ENCODE peak calls at places on chromosomes 16 and 17, in four cellular contexts. G is tibial artery, M is OCI-LY7, T is transverse colon. Z is an unnamed sample.

GRCh38 chr17:64502809-64503208 is 3.3 kb downstream of the DDX5 start:
- DNase-seq in G (no peak), M (no peak), T (no peak), Z (no peak)

GRCh38 chr16:89096768-89097527 is 3.3 kb downstream of the ACSF3 start:
- DNase-seq in G (no peak), M (peak), T (no peak), Z (no peak)

GRCh38 chr16:85546585-85547447 is 66.3 kb upstream of the GSE1 start:
- DNase-seq in G (no peak), M (no peak), T (no peak), Z (no peak)

GRCh38 chr17:32265192-32265895 is at the start of gene RHBDL3:
- DNase-seq in G (no peak), M (no peak), T (peak), Z (no peak)

GRCh38 chr17:79490530-79490929 is 120.3 kb downstream of the RBFOX3 start:
- DNase-seq in G (no peak), M (no peak), T (no peak), Z (no peak)

GRCh38 chr16:66617010-66617434 is 12.5 kb downstream of the CMTM3 start:
- DNase-seq in G (no peak), M (no peak), T (no peak), Z (no peak)

GRCh38 chr16:47470810-47471209 is 9.7 kb downstream of the PHKB start:
- DNase-seq in G (no peak), M (no peak), T (no peak), Z (no peak)

GRCh38 chr17:68867759-68868516 is 87.3 kb downstream of the ABCA8 start:
- DNase-seq in G (no peak), M (no peak), T (no peak), Z (no peak)

GRCh38 chr17:48499248-48499647 is 31.6 kb downstream of the HOXB1 start:
- DNase-seq in G (no peak), M (no peak), T (no peak), Z (no peak)

GRCh38 chr17:41812176-41813038 is at the start of gene FKBP10:
- DNase-seq in G (peak), M (peak), T (peak), Z (peak)

GRCh38 chr16:31268891-31269290 is 9.1 kb downstream of the ITGAM start:
- DNase-seq in G (no peak), M (no peak), T (no peak), Z (no peak)

GRCh38 chr17:71360301-71360700 is 760.5 kb upstream of the SOX9 start:
- DNase-seq in G (no peak), M (no peak), T (no peak), Z (no peak)

GRCh38 chr16:73298562-73298961 is 250.6 kb upstream of the ZFHX3 start:
- DNase-seq in G (no peak), M (no peak), T (no peak), Z (no peak)

GRCh38 chr16:84055366-84055765 is 12.8 kb upstream of the SLC38A8 start:
- DNase-seq in G (no peak), M (no peak), T (no peak), Z (no peak)

GRCh38 chr16:68486671-68487495 is 38.6 kb upstream of the SMPD3 start:
- DNase-seq in G (no peak), M (peak), T (peak), Z (peak)

GRCh38 chr17:29958947-29959657 is 17.7 kb downstream of the EFCAB5 start:
- DNase-seq in G (no peak), M (no peak), T (no peak), Z (no peak)

GRCh38 chr17:65664296-65664695 is 102.8 kb upstream of the AXIN2 start:
- DNase-seq in G (no peak), M (no peak), T (no peak), Z (no peak)

GRCh38 chr17:79761894-79762570 is 15.9 kb upstream of the CBX2 start:
- DNase-seq in G (no peak), M (no peak), T (no peak), Z (no peak)

GRCh38 chr16:48334325-48334724 is 50.9 kb downstream of the SIAH1 start:
- DNase-seq in G (no peak), M (no peak), T (no peak), Z (no peak)

GRCh38 chr16:3095869-3096268 is 3.2 kb downstream of the ZSCAN10 start:
- DNase-seq in G (no peak), M (peak), T (peak), Z (no peak)

DNA sequence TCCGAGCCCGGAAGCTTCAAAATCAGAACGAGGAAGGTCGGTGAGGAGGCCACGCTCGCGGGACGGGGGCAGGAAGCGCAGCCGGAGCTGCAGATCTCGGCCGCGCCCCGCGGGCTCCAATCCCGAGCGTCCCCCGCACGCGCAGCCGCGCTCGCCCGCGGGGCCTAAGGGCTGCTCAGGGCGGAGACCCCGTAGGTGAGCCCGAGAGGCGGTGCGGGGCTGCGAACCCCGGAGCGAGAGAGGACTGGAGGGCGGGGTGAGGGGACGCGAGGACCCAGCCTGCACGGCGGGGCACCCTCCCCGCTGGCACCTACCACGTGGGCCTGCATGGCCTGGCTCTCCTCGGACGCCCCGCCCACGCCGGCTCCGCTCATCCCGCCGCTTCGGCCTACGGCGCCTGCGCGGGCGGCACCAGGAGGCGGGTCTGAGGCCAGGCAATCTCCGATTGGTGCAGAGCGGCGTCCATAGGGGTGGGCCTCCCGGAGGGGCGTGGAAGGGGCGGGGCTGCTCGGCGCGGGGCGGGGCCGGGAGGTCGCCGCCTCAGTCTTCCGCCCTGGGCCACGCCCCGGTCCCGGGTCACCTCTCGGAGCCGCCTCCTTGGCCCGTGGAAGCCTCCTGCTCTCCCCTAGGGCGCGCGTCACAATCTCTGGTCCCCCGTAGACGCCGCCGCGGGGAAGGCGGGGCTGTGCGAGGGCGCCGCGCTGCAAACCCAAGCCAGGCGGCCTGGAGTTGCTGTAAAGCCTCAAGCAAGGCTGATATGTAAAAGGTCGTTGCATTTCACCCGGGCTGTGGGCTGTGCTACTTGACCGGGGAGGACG is 27.8 kb upstream of the METRNL start:
- DNase-seq in G (peak), M (peak), T (peak), Z (peak)
- TF ChIP-seq CTCF in G (peak), M (no peak), T (no peak), Z (peak)

DNA sequence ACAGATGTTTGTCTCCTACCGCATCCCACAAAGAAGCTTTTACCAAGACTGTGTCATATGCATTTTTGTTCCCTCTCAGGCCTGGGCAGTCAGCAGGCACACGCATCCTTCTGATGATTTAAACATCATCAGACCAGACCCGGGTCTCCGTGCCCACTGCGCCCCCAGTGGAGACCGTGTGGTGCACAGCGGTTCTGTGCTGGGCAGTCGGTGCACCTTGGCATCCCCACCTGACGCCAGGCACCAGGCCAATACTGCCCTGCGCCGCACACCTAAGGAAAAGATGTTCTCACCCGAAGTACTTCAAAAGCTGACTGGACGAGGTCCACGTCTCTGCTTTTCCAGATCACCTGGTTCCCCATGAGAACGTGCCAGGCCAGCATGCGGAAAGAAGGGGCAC is 10.6 kb upstream of the PLD6 start:
- DNase-seq in G (no peak), M (peak), T (no peak), Z (no peak)
- TF ChIP-seq CTCF in G (no peak), M (peak), T (no peak), Z (no peak)

GRCh38 chr17:12022310-12022709 is 1.6 kb downstream of the MAP2K4 start:
- DNase-seq in G (no peak), M (no peak), T (no peak), Z (no peak)
- TF ChIP-seq CTCF in G (no peak), M (no peak), T (no peak), Z (no peak)

GRCh38 chr16:1822801-1823200 is 3.8 kb downstream of the HAGH start:
- DNase-seq in G (no peak), M (no peak), T (no peak), Z (no peak)

GRCh38 chr16:1821861-1822611 is 4.6 kb downstream of the HAGH start:
- DNase-seq in G (no peak), M (no peak), T (no peak), Z (no peak)

GRCh38 chr16:1825381-1825863 is 1.2 kb downstream of the HAGH start:
- DNase-seq in G (no peak), M (no peak), T (no peak), Z (no peak)

GRCh38 chr16:1825864-1826690 is 548 bp downstream of the HAGH start:
- DNase-seq in G (peak), M (peak), T (peak), Z (no peak)

GRCh38 chr16:1823821-1824220 is 2.8 kb downstream of the HAGH start:
- DNase-seq in G (no peak), M (peak), T (no peak), Z (no peak)
- TF ChIP-seq CTCF in G (no peak), M (peak), T (no peak), Z (no peak)

GRCh38 chr17:18059283-18059682 is 20.1 kb downstream of the GID4 start:
- DNase-seq in G (no peak), M (no peak), T (no peak), Z (no peak)

GRCh38 chr17:18055597-18055996 is 16.4 kb downstream of the GID4 start:
- DNase-seq in G (no peak), M (no peak), T (no peak), Z (no peak)

DNA sequence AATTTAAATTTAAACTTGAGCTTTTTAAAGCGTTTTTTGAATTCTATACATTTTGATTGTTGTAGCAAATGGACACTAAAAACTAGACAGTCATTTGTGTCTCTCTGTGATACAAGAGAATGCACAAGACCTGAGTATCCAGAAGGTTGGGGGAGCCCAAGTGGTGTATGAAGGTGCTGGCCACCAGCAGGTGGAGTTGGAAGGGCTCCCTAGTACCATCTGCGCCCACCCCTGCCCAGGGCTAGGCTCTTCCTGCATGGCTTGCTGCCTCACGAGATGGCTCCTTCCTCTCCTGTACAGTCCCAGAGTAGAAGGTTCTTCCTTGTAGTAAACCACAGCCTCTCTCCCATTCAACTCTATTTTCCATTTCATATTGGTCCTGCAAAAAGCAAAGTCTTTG is 17.0 kb downstream of the GID4 start:
- DNase-seq in G (no peak), M (no peak), T (no peak), Z (no peak)
- TF ChIP-seq CTCF in G (no peak), M (no peak), T (no peak), Z (no peak)

GRCh38 chr16:5416013-5416412 is 318.4 kb upstream of the EEF2KMT start:
- DNase-seq in G (no peak), M (no peak), T (no peak), Z (no peak)

GRCh38 chr16:5415123-5415522 is 317.5 kb upstream of the EEF2KMT start:
- DNase-seq in G (no peak), M (no peak), T (no peak), Z (no peak)

DNA sequence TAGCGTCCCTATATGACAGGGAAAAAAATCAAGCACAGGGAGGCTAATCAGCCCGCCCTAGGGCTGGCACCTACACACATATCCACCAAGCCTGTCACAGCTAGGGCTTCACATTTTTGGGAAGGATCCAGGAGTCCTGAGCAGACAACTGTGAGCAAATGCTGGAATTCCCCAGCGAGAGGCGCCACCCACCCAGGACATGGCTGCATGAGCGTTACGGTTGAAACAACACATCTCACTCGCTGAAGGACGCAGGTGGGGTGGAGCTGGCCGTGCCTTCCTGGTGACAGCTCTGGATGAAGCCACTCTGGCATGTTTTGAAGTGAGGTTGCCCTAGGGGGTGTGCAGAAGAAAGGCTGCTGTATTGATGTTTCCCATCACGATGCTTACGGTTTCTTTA is 315.1 kb upstream of the EEF2KMT start:
- DNase-seq in G (no peak), M (no peak), T (no peak), Z (no peak)
- TF ChIP-seq CTCF in G (no peak), M (no peak), T (no peak), Z (no peak)

GRCh38 chr17:263773-264172 is 82.3 kb upstream of the DOC2B start:
- DNase-seq in G (peak), M (no peak), T (no peak), Z (peak)

GRCh38 chr17:260944-261343 is 79.5 kb upstream of the DOC2B start:
- DNase-seq in G (no peak), M (no peak), T (no peak), Z (peak)

GRCh38 chr17:263271-263670 is 81.8 kb upstream of the DOC2B start:
- DNase-seq in G (no peak), M (no peak), T (no peak), Z (peak)

GRCh38 chr17:260031-260791 is 78.8 kb upstream of the DOC2B start:
- DNase-seq in G (peak), M (peak), T (no peak), Z (peak)

GRCh38 chr17:261640-262039 is 80.2 kb upstream of the DOC2B start:
- DNase-seq in G (no peak), M (no peak), T (no peak), Z (no peak)
- TF ChIP-seq CTCF in G (no peak), M (no peak), T (no peak), Z (no peak)

GRCh38 chr17:78269893-78270490 is 38.6 kb downstream of the TMEM235 start:
- DNase-seq in G (no peak), M (no peak), T (no peak), Z (no peak)
- TF ChIP-seq CTCF in G (no peak), M (no peak), T (no peak), Z (no peak)

GRCh38 chr16:80741716-80742115 is 62.7 kb downstream of the CDYL2 start:
- DNase-seq in G (no peak), M (no peak), T (no peak), Z (no peak)

GRCh38 chr16:80742331-80742730 is 62.1 kb downstream of the CDYL2 start:
- DNase-seq in G (no peak), M (no peak), T (no peak), Z (no peak)

GRCh38 chr16:80744856-80745255 is 59.5 kb downstream of the CDYL2 start:
- DNase-seq in G (no peak), M (peak), T (no peak), Z (no peak)

GRCh38 chr16:80743772-80744171 is 60.6 kb downstream of the CDYL2 start:
- DNase-seq in G (no peak), M (no peak), T (no peak), Z (no peak)

GRCh38 chr16:80743273-80743672 is 61.1 kb downstream of the CDYL2 start:
- DNase-seq in G (no peak), M (no peak), T (no peak), Z (no peak)
- TF ChIP-seq CTCF in G (no peak), M (no peak), T (no peak), Z (no peak)

GRCh38 chr17:50808413-50808812 is 27.0 kb upstream of the WFIKKN2 start:
- DNase-seq in G (no peak), M (no peak), T (no peak), Z (no peak)

GRCh38 chr17:50807014-50807413 is 28.4 kb upstream of the WFIKKN2 start:
- DNase-seq in G (no peak), M (no peak), T (no peak), Z (no peak)

GRCh38 chr17:50805486-50805885 is 29.9 kb upstream of the WFIKKN2 start:
- DNase-seq in G (no peak), M (no peak), T (no peak), Z (no peak)

GRCh38 chr17:50807675-50808074 is 27.7 kb upstream of the WFIKKN2 start:
- DNase-seq in G (no peak), M (no peak), T (no peak), Z (no peak)

GRCh38 chr17:50806141-50806643 is 29.2 kb upstream of the WFIKKN2 start:
- DNase-seq in G (no peak), M (no peak), T (no peak), Z (no peak)
- TF ChIP-seq CTCF in G (no peak), M (peak), T (no peak), Z (no peak)